ENCODE peak calls at places on chromosomes 11 and 22, in six cellular contexts. W is dorsolateral prefrontal cortex, K is astrocyte, B is fibroblast of lung, G is GM23338, O is sigmoid colon. C is an unnamed sample.

GRCh38 chr11:37509471-37509870 is 911.4 kb upstream of the RAG2 start:
- DNase-seq in G (no peak), O (no peak), W (no peak), B (no peak), K (no peak), C (no peak)

GRCh38 chr22:48975252-48975780 is 852.4 kb downstream of the BRD1 start:
- DNase-seq in W (no peak), G (no peak), O (no peak), B (no peak), K (no peak), C (no peak)

GRCh38 chr11:107011977-107012376 is 6.3 kb downstream of the GUCY1A2 start:
- DNase-seq in K (no peak), O (no peak), G (no peak), W (no peak), B (peak; percentile 54), C (no peak)

GRCh38 chr11:131912127-131912526 is 541.7 kb downstream of the NTM start:
- DNase-seq in K (no peak), G (no peak), O (no peak), W (no peak), B (no peak), C (no peak)

GRCh38 chr11:118485273-118485672 is 42.0 kb upstream of the TTC36 start:
- DNase-seq in O (no peak), K (no peak), W (no peak), G (no peak), B (no peak), C (no peak)

GRCh38 chr11:102319544-102319943 is 2.3 kb downstream of the BIRC3 start:
- DNase-seq in B (no peak), W (no peak), K (no peak), O (no peak), G (no peak), C (no peak)

GRCh38 chr22:42249831-42250230 is 20.6 kb downstream of the TCF20 start:
- DNase-seq in W (no peak), O (no peak), G (no peak), B (no peak), K (no peak), C (no peak)

GRCh38 chr11:94873910-94874575 is 99.3 kb downstream of the CWC15 start:
- DNase-seq in W (no peak), G (no peak), O (no peak), K (no peak), B (no peak), C (no peak)

GRCh38 chr11:16001899-16002426 is 354.4 kb downstream of the SOX6 start:
- DNase-seq in W (no peak), O (no peak), B (peak; percentile 98), K (peak; percentile 98), G (peak; percentile 6), C (no peak)

GRCh38 chr11:62707277-62707771 is at the start of the genes BSCL2 and GNG3:
- DNase-seq in G (peak; percentile 99), O (no peak), K (no peak), W (peak; percentile 69), B (no peak), C (no peak)

GRCh38 chr11:36155770-36156485 is 133.3 kb downstream of the COMMD9 start:
- DNase-seq in O (no peak), K (no peak), B (peak; percentile 32), G (peak; percentile 24), W (no peak), C (no peak)

GRCh38 chr11:22558638-22559037 is 67.0 kb downstream of the FANCF start:
- DNase-seq in O (no peak), G (no peak), W (no peak), B (peak; percentile 6), K (peak; percentile 41), C (no peak)

GRCh38 chr11:84261707-84262106 is 975.5 kb upstream of the CCDC90B start:
- DNase-seq in W (no peak), G (peak; percentile 60), O (no peak), B (no peak), K (no peak), C (no peak)

GRCh38 chr11:45913514-45913913 is 4.2 kb downstream of the PEX16 start:
- DNase-seq in O (no peak), W (no peak), B (no peak), G (no peak), K (no peak), C (no peak)

GRCh38 chr11:87477321-87477720 is 439.6 kb downstream of the TMEM135 start:
- DNase-seq in B (no peak), K (no peak), W (no peak), O (no peak), G (no peak), C (no peak)

GRCh38 chr11:69529001-69529400 is 47.5 kb downstream of the LINC01488 start:
- DNase-seq in W (no peak), B (no peak), O (peak; percentile 56), G (no peak), K (no peak), C (no peak)

GRCh38 chr22:23401111-23401909 is 178.8 kb downstream of the IGLL1 start:
- DNase-seq in B (no peak), K (peak; percentile 93), G (no peak), O (peak; percentile 56), W (no peak), C (no peak)

GRCh38 chr22:44706488-44706887 is 4.5 kb downstream of the PRR5 start:
- DNase-seq in G (no peak), B (no peak), O (no peak), W (no peak), K (no peak), C (no peak)

GRCh38 chr22:37824674-37825641 is 1.8 kb downstream of the GALR3 start:
- DNase-seq in B (no peak), K (peak; percentile 29), O (no peak), G (peak; percentile 82), W (no peak), C (no peak)

GRCh38 chr11:68528630-68529029 is 68.1 kb downstream of the PPP6R3 start:
- DNase-seq in G (no peak), B (no peak), K (no peak), O (peak; percentile 81), W (no peak), C (no peak)

GRCh38 chr22:41003976-41004375 is 52.8 kb downstream of the RBX1 start:
- DNase-seq in O (no peak), G (no peak), W (no peak), B (no peak), K (no peak), C (no peak)

GRCh38 chr11:18394300-18394927 is at the start of gene LDHA:
- DNase-seq in O (peak; percentile 100), W (peak; percentile 93), B (peak; percentile 96), K (peak; percentile 92), G (peak; percentile 88), C (peak; percentile 98)

DNA sequence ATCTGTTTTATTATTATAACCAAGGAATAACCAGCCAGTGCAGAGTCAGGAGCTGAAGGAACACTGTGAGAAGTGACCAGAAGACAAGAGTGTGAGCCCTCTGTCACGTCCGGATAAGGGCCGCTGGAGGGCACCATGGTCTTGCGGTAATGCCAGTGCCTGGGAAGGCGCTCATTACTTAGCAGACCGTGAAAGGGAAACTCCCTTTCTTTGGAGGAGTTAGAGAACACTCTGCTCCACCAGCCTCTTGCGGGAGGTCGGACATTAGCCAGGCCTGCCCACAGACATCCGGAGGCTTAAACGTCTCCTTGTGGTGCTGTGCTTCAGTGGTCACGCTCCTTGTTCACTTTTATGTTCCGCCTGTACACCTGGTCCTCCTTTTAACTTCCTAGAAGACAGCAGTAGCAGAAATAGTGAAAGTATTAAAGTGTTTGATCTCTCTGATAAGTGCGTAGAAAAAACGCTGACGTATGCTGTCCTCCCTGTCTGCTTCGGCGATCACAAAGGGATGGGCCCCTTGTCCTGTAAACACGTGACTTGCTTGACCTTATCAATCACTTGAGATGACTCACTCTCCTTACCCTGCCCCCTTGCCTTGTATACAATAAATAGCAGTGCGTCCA is 120.6 kb upstream of the LMO1 start:
- DNase-seq in G (peak; percentile 73), K (peak; percentile 17), B (peak; percentile 42), O (peak; percentile 79), W (no peak), C (no peak)
- TF ChIP-seq CTCF in G (peak; percentile 52), K (no peak), B (no peak), O (no peak), W (no peak), C (peak; percentile 11)

GRCh38 chr22:32588063-32588462 is 113.5 kb downstream of the FBXO7 start:
- DNase-seq in B (no peak), O (no peak), K (no peak), G (no peak), W (no peak), C (no peak)

GRCh38 chr22:32587449-32587848 is 112.8 kb downstream of the FBXO7 start:
- DNase-seq in W (no peak), G (no peak), K (peak; percentile 25), B (no peak), O (peak; percentile 80), C (peak; percentile 38)

GRCh38 chr22:32591620-32592019 is 117.0 kb downstream of the FBXO7 start:
- DNase-seq in O (no peak), G (no peak), B (peak; percentile 80), W (no peak), K (peak; percentile 96), C (no peak)

GRCh38 chr22:32590556-32590955 is 115.9 kb downstream of the FBXO7 start:
- DNase-seq in O (no peak), B (peak; percentile 84), W (no peak), G (no peak), K (peak; percentile 88), C (no peak)

GRCh38 chr22:32589007-32589406 is 114.4 kb downstream of the FBXO7 start:
- DNase-seq in W (no peak), K (no peak), G (no peak), O (no peak), B (peak; percentile 56), C (no peak)
- H3K4me3 ChIP-seq in W (no peak overlapping the region), K (no peak overlapping the region), G (no peak overlapping the region), O (no peak overlapping the region), B (no peak overlapping the region), C (no peak overlapping the region)

DNA sequence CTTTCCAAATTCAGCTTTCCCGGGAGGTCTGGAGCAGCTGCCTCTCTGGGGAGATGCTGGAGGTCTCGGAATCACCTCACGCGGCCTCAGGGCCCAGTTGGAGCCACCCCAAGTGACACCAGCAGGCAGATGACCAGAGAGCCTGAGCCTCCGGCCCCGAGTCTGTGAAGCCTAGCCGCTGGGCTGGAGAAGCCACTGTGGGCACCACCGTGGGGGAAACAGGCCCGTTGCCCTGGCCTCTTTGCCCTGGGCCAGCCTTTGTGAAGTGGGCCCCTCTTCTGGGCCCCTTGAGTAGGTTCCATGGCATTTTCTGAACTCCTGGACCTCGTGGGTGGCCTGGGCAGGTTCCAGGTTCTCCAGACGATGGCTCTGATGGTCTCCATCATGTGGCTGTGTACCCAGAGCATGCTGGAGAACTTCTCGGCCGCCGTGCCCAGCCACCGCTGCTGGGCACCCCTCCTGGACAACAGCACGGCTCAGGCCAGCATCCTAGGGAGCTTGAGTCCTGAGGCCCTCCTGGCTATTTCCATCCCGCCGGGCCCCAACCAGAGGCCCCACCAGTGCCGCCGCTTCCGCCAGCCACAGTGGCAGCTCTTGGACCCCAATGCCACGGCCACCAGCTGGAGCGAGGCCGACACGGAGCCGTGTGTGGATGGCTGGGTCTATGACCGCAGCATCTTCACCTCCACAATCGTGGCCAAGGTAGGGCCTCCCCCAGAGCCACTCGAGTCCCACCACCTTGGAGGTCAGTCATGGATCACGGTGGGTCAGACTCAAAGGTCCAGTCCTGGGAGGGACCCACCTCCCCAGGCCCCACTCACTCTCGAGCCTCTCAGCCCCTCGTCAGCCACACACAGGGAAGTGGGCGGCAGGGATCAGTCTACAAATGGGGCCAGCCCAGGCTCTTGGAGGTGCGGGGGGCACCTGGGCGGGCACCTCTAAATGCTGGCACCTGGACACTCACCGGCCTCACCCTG is 525 bp downstream of the SLC22A12 start:
- DNase-seq in W (no peak), B (no peak), K (no peak), O (peak; percentile 49), G (no peak), C (no peak)
- H3K27ac ChIP-seq in W (no peak overlapping the region), B (no peak overlapping the region), K (no peak overlapping the region), O (no peak overlapping the region), G (no peak overlapping the region), C (no peak overlapping the region)

GRCh38 chr11:1543606-1544263 is 28.3 kb downstream of the DUSP8 start:
- DNase-seq in G (no peak), K (no peak), O (no peak), W (no peak), B (no peak), C (no peak)
- TF ChIP-seq CTCF in G (no peak), K (no peak), O (no peak), W (no peak), B (no peak), C (no peak)